ENCODE peak calls at places on chromosomes 13 and 19, in four cellular contexts. Z, G, N and C are unnamed samples.
A peak's percentile ranks its signal among the peaks of the same experiment; 100 is the strongest.

GRCh38 chr13:23378009-23378632 is 55.4 kb downstream of the SACS start:
- DNase-seq in Z (no peak), G (no peak), N (no peak), C (peak; percentile 18)

GRCh38 chr13:110108348-110109139 is 198.4 kb downstream of the COL4A1 start:
- DNase-seq in Z (peak; percentile 87), G (no peak), N (peak; percentile 47), C (peak; percentile 80)

GRCh38 chr19:13401388-13401787 is 104.9 kb downstream of the CACNA1A start:
- DNase-seq in Z (peak; percentile 25), G (no peak), N (no peak), C (peak; percentile 55)

GRCh38 chr19:39112338-39112890 is 13.2 kb upstream of the PAK4 start:
- DNase-seq in Z (no peak), G (no peak), N (no peak), C (no peak)

GRCh38 chr19:49588370-49589122 is 2.4 kb upstream of the PRR12 start:
- DNase-seq in Z (no peak), G (peak; percentile 19), N (no peak), C (no peak)

GRCh38 chr13:22135446-22135845 is 464.6 kb downstream of the FGF9 start:
- DNase-seq in Z (peak; percentile 39), G (no peak), N (no peak), C (no peak)

GRCh38 chr19:42628411-42629135 is 33.8 kb upstream of the CEACAM8 start:
- DNase-seq in Z (no peak), G (no peak), N (no peak), C (no peak)

GRCh38 chr13:111646464-111646855 is 326.0 kb downstream of the TEX29 start:
- DNase-seq in Z (no peak), G (no peak), N (no peak), C (no peak)

GRCh38 chr19:48985711-48986110 is 7.4 kb downstream of the GYS1 start:
- DNase-seq in Z (no peak), G (no peak), N (no peak), C (no peak)

GRCh38 chr13:113855931-113856715 is 7.8 kb downstream of the GAS6 start:
- DNase-seq in Z (peak; percentile 0), G (no peak), N (no peak), C (no peak)

GRCh38 chr19:46357846-46358583 is 11.1 kb downstream of the PPP5C start:
- DNase-seq in Z (no peak), G (no peak), N (no peak), C (no peak)

GRCh38 chr13:41645313-41645712 is 188.0 kb downstream of the RGCC start:
- DNase-seq in Z (no peak), G (no peak), N (no peak), C (no peak)

GRCh38 chr13:22050951-22051563 is 380.2 kb downstream of the FGF9 start:
- DNase-seq in Z (no peak), G (no peak), N (no peak), C (no peak)

GRCh38 chr13:24203726-24204295 is 43.3 kb downstream of the SPATA13 start:
- DNase-seq in Z (no peak), G (no peak), N (no peak), C (no peak)